ENCODE peak calls at places on chromosomes 2 and 18, in eight cellular contexts. A is non-pigmented ciliary epithelial cell; M is effector memory CD8-positive, alpha-beta T cell; U is colonic mucosa; L is cerebellar cortex; H is GM12865; C is aorta; J is neural crest cell. R is an unnamed sample.

GRCh38 chr2:106552966-106553365 is 65.8 kb downstream of the CD8B2 start:
- DNase-seq in A (no peak), M (no peak), U (no peak), L (no peak), H (no peak), C (no peak), J (no peak), R (no peak)

GRCh38 chr18:78804206-78805030 is 175.2 kb upstream of the SALL3 start:
- DNase-seq in A (no peak), M (no peak), U (no peak), L (no peak), H (no peak), C (peak; percentile 10), J (no peak), R (no peak)

GRCh38 chr2:127401757-127402695 is 14.3 kb upstream of the MAP3K2 start:
- DNase-seq in A (no peak), M (no peak), U (peak; percentile 87), L (no peak), H (no peak), C (no peak), J (no peak), R (peak; percentile 40)

GRCh38 chr2:215747244-215747620 is 266.1 kb downstream of the MREG start:
- DNase-seq in A (no peak), M (no peak), U (no peak), L (no peak), H (no peak), C (no peak), J (no peak), R (no peak)

GRCh38 chr2:154696771-154697170 is 1.7 kb upstream of the KCNJ3 start:
- DNase-seq in A (no peak), M (no peak), U (no peak), L (no peak), H (no peak), C (no peak), J (no peak), R (no peak)

GRCh38 chr2:60530660-60531276 is 22.7 kb downstream of the BCL11A start:
- DNase-seq in A (no peak), M (no peak), U (peak; percentile 94), L (no peak), H (peak; percentile 18), C (no peak), J (no peak), R (no peak)

GRCh38 chr18:77062518-77063003 is 70.0 kb downstream of the MBP start:
- DNase-seq in A (peak; percentile 90), M (peak; percentile 65), U (no peak), L (no peak), H (peak; percentile 94), C (no peak), J (no peak), R (no peak)

GRCh38 chr2:167550448-167550847 is 662.2 kb downstream of the XIRP2 start:
- DNase-seq in A (no peak), M (no peak), U (no peak), L (peak; percentile 13), H (peak; percentile 19), C (no peak), J (no peak), R (peak; percentile 13)

GRCh38 chr2:2823061-2823753 is 492.1 kb upstream of the MYT1L start:
- DNase-seq in A (no peak), M (no peak), U (no peak), L (no peak), H (no peak), C (no peak), J (no peak), R (no peak)

GRCh38 chr2:46974659-46975058 is 59.1 kb upstream of the MCFD2 start:
- DNase-seq in A (no peak), M (no peak), U (no peak), L (no peak), H (no peak), C (no peak), J (no peak), R (no peak)

GRCh38 chr2:72128843-72129227 is 18.8 kb downstream of the CYP26B1 start:
- DNase-seq in A (no peak), M (no peak), U (peak; percentile 10), L (no peak), H (no peak), C (peak; percentile 24), J (no peak), R (no peak)

GRCh38 chr2:103338819-103339218 is 577.0 kb downstream of the TMEM182 start:
- DNase-seq in A (no peak), M (no peak), U (no peak), L (no peak), H (no peak), C (no peak), J (no peak), R (no peak)

GRCh38 chr18:46497129-46497528 is 159.9 kb downstream of the LOXHD1 start:
- DNase-seq in A (no peak), M (no peak), U (no peak), L (no peak), H (peak; percentile 21), C (no peak), J (peak; percentile 76), R (no peak)

GRCh38 chr2:101466426-101466825 is 8.5 kb downstream of the RFX8 start:
- DNase-seq in A (no peak), M (no peak), U (no peak), L (no peak), H (no peak), C (no peak), J (no peak), R (no peak)

GRCh38 chr2:86135653-86136052 is 29.6 kb downstream of the PTCD3 start:
- DNase-seq in A (no peak), M (no peak), U (no peak), L (no peak), H (no peak), C (no peak), J (no peak), R (no peak)

GRCh38 chr2:188024811-188025210 is 266.9 kb upstream of the GULP1 start:
- DNase-seq in A (no peak), M (no peak), U (no peak), L (no peak), H (no peak), C (no peak), J (no peak), R (no peak)

GRCh38 chr2:71190959-71191943 is 35.7 kb downstream of the PAIP2B start:
- DNase-seq in A (no peak), M (no peak), U (no peak), L (peak; percentile 78), H (no peak), C (no peak), J (no peak), R (no peak)

GRCh38 chr2:233334915-233335314 is 19.4 kb upstream of the DGKD start:
- DNase-seq in A (no peak), M (no peak), U (no peak), L (no peak), H (no peak), C (no peak), J (no peak), R (no peak)

GRCh38 chr2:69952336-69953115 is 8.9 kb downstream of the ASPRV1 start:
- DNase-seq in A (no peak), M (no peak), U (no peak), L (no peak), H (no peak), C (no peak), J (no peak), R (no peak)

GRCh38 chr2:219464286-219465032 is 29.8 kb downstream of the SPEG start:
- DNase-seq in A (no peak), M (no peak), U (no peak), L (no peak), H (no peak), C (no peak), J (no peak), R (no peak)

GRCh38 chr2:64101141-64101591 is 43.1 kb downstream of the PELI1 start:
- DNase-seq in A (no peak), M (no peak), U (no peak), L (no peak), H (peak; percentile 56), C (no peak), J (no peak), R (peak; percentile 41)

GRCh38 chr2:39991298-39991697 is 212.2 kb upstream of the THUMPD2 start:
- DNase-seq in A (no peak), M (no peak), U (no peak), L (no peak), H (no peak), C (no peak), J (no peak), R (no peak)

GRCh38 chr2:134200024-134200423 is 53.8 kb upstream of the MGAT5 start:
- DNase-seq in A (no peak), M (no peak), U (no peak), L (no peak), H (no peak), C (no peak), J (no peak), R (no peak)

GRCh38 chr2:3078684-3079083 is 298.9 kb downstream of the EIPR1 start:
- DNase-seq in A (no peak), M (no peak), U (no peak), L (no peak), H (no peak), C (no peak), J (no peak), R (no peak)

GRCh38 chr2:136131961-136132839 is 14.3 kb upstream of the CXCR4 start:
- DNase-seq in A (no peak), M (peak; percentile 78), U (peak; percentile 22), L (no peak), H (peak; percentile 94), C (no peak), J (no peak), R (peak; percentile 78)

GRCh38 chr18:38047820-38048219 is 482.2 kb upstream of the CELF4 start:
- DNase-seq in A (no peak), M (no peak), U (no peak), L (no peak), H (no peak), C (no peak), J (no peak), R (no peak)

GRCh38 chr18:35983818-35984217 is 11.3 kb downstream of the RMP24 start:
- DNase-seq in A (peak; percentile 69), M (no peak), U (no peak), L (no peak), H (no peak), C (no peak), J (no peak), R (no peak)

GRCh38 chr2:19807866-19808265 is 93.9 kb downstream of the TTC32 start:
- DNase-seq in A (no peak), M (no peak), U (no peak), L (no peak), H (no peak), C (no peak), J (no peak), R (no peak)

GRCh38 chr2:232501331-232501771 is 13.7 kb upstream of the ECEL1 start:
- DNase-seq in A (no peak), M (no peak), U (no peak), L (no peak), H (no peak), C (no peak), J (no peak), R (no peak)

GRCh38 chr2:201837824-201838340 is 31.5 kb downstream of the CDK15 start:
- DNase-seq in A (no peak), M (no peak), U (no peak), L (no peak), H (peak; percentile 11), C (no peak), J (no peak), R (no peak)

GRCh38 chr2:153373510-153374279 is 104.9 kb downstream of the RPRM start:
- DNase-seq in A (no peak), M (no peak), U (no peak), L (no peak), H (no peak), C (no peak), J (no peak), R (no peak)

GRCh38 chr2:68487773-68488355 is 20.5 kb downstream of the APLF start:
- DNase-seq in A (no peak), M (no peak), U (no peak), L (peak; percentile 8), H (peak; percentile 32), C (no peak), J (no peak), R (peak; percentile 45)

GRCh38 chr18:61394983-61395382 is 61.8 kb downstream of the CDH20 start:
- DNase-seq in A (no peak), M (no peak), U (no peak), L (no peak), H (no peak), C (no peak), J (no peak), R (no peak)

GRCh38 chr2:140117371-140117770 is 1337.2 kb upstream of the NXPH2 start:
- DNase-seq in A (no peak), M (no peak), U (no peak), L (no peak), H (no peak), C (no peak), J (no peak), R (no peak)

R was measured in GM13976.